ENCODE peak calls at places on chromosomes 3 and 15, in ten cellular contexts. M is M059J; G is psoas muscle; V is stimulated activated CD4-positive, alpha-beta T cell treated with anti-CD3 and anti-CD28 coated beads, TNF-alpha, amount 100 ng/mL, for 48 hours; X is HT-29; B is cardiac muscle cell; J is NT2/D1; P is NCI-H748 treated with DMSO at 0.1 percent for 48 hours; Z is NCI-H1092 treated with DMSO at 0.1 percent for 48 hours; D is GM12865. H is an unnamed sample.

GRCh38 chr3:157145566-157145965 is 14.4 kb downstream of the CCNL1 start:
- DNase-seq in J (no peak), D (no peak), Z (no peak), V (no peak), G (no peak), B (peak), P (no peak), M (peak), X (no peak), H (no peak)

GRCh38 chr3:148681080-148681479 is 16.6 kb upstream of the AGTR1 start:
- DNase-seq in B (no peak), J (no peak), P (no peak), D (no peak), G (no peak), V (no peak), Z (no peak), M (no peak), X (peak), H (no peak)

GRCh38 chr15:52785672-52786406 is 4.3 kb downstream of the ONECUT1 start:
- DNase-seq in D (no peak), G (no peak), Z (no peak), B (no peak), P (no peak), X (no peak), J (no peak), M (no peak), V (no peak), H (no peak)

GRCh38 chr15:41018534-41018933 is 65.3 kb downstream of the CHAC1 start:
- DNase-seq in J (no peak), D (no peak), B (peak), Z (no peak), X (peak), M (no peak), G (no peak), V (no peak), P (no peak), H (peak)

GRCh38 chr15:70387993-70388392 is 290.3 kb upstream of the TLE3 start:
- DNase-seq in V (no peak), X (no peak), D (no peak), P (no peak), J (no peak), Z (no peak), M (no peak), B (no peak), G (no peak), H (no peak)

GRCh38 chr3:102180291-102180931 is 254.4 kb upstream of the ZPLD1 start:
- DNase-seq in M (peak), P (no peak), D (no peak), Z (no peak), J (no peak), V (no peak), G (no peak), B (peak), X (peak), H (no peak)

GRCh38 chr3:8519156-8519555 is 17.5 kb downstream of the LMCD1 start:
- DNase-seq in D (no peak), V (no peak), Z (no peak), J (no peak), G (no peak), B (peak), P (no peak), X (no peak), M (peak), H (no peak)

GRCh38 chr3:36707623-36708409 is 56.5 kb downstream of the DCLK3 start:
- DNase-seq in B (peak), J (no peak), D (peak), Z (no peak), X (peak), V (no peak), P (no peak), M (peak), G (no peak), H (peak)

GRCh38 chr3:174308761-174309160 is 550.4 kb upstream of the NAALADL2 start:
- DNase-seq in B (no peak), D (no peak), X (no peak), Z (no peak), J (no peak), P (no peak), V (no peak), M (no peak), G (no peak), H (no peak)

GRCh38 chr15:101522091-101522490 is 32.6 kb upstream of the PCSK6 start:
- DNase-seq in D (no peak), G (no peak), Z (no peak), M (no peak), V (no peak), B (no peak), J (no peak), P (no peak), X (no peak), H (no peak)

GRCh38 chr3:133490468-133491351 is 82.8 kb upstream of the CDV3 start:
- DNase-seq in P (no peak), D (peak), M (no peak), J (no peak), V (peak), B (no peak), X (no peak), Z (no peak), G (no peak), H (no peak)

GRCh38 chr3:71684752-71685151 is 40.5 kb downstream of the EIF4E3 start:
- DNase-seq in X (peak), P (no peak), D (no peak), J (no peak), V (no peak), G (no peak), Z (no peak), M (peak), B (peak), H (no peak)

GRCh38 chr3:147381610-147382009 is 24.7 kb downstream of the ZIC4 start:
- DNase-seq in D (no peak), V (no peak), P (no peak), M (no peak), G (no peak), J (no peak), B (no peak), Z (no peak), X (no peak), H (no peak)

GRCh38 chr3:104149154-104149553 is 1217.6 kb upstream of the ALCAM start:
- DNase-seq in Z (no peak), X (no peak), M (peak), J (no peak), V (no peak), B (no peak), D (no peak), P (no peak), G (no peak), H (no peak)

GRCh38 chr3:9947025-9947995 is 4.9 kb downstream of the PRRT3 start:
- DNase-seq in V (no peak), M (peak), X (peak), J (no peak), Z (peak), G (peak), P (peak), B (peak), D (no peak), H (no peak)

GRCh38 chr3:141707741-141708203 is 30.3 kb upstream of the RNF7 start:
- DNase-seq in V (no peak), B (peak), M (peak), X (peak), Z (no peak), D (no peak), J (no peak), P (no peak), G (no peak), H (no peak)

GRCh38 chr3:120496278-120496975 is 45.6 kb upstream of the FSTL1 start:
- DNase-seq in M (peak), V (no peak), P (no peak), Z (no peak), X (no peak), B (peak), G (no peak), J (no peak), D (no peak), H (no peak)

GRCh38 chr3:128895843-128896365 is 16.5 kb downstream of the ACAD9 start:
- DNase-seq in J (no peak), Z (no peak), D (no peak), G (no peak), M (no peak), P (no peak), X (no peak), B (peak), V (no peak), H (no peak)

GRCh38 chr3:142159083-142159740 is 9.9 kb upstream of the TFDP2 start:
- DNase-seq in Z (no peak), J (no peak), B (no peak), V (no peak), X (no peak), G (no peak), P (no peak), D (no peak), M (no peak), H (no peak)

GRCh38 chr15:66402885-66403284 is 16.2 kb downstream of the MAP2K1 start:
- DNase-seq in B (no peak), Z (no peak), V (no peak), M (no peak), P (no peak), G (no peak), X (no peak), D (peak), J (no peak), H (no peak)

GRCh38 chr3:105364113-105364512 is 2.6 kb upstream of the ALCAM start:
- DNase-seq in M (peak), B (peak), X (no peak), V (no peak), P (no peak), G (no peak), Z (no peak), J (no peak), D (no peak), H (no peak)

GRCh38 chr3:185992801-185993467 is 55.1 kb upstream of the TRA2B start:
- DNase-seq in V (no peak), M (peak), P (no peak), B (no peak), G (no peak), J (no peak), X (no peak), Z (peak), D (no peak), H (no peak)

GRCh38 chr3:45545476-45545875 is 49.1 kb upstream of the LIMD1 start:
- DNase-seq in Z (no peak), X (no peak), D (peak), P (no peak), M (peak), V (no peak), B (peak), J (no peak), G (peak), H (no peak)

GRCh38 chr3:20022954-20023644 is 11.0 kb upstream of the PP2D1 start:
- DNase-seq in G (no peak), V (no peak), X (no peak), Z (no peak), B (no peak), M (no peak), J (no peak), D (no peak), P (no peak), H (no peak)